ENCODE peak calls at places on chromosomes 12 and 14, in eight cellular contexts. One of them, this sample, is unnamed.

GRCh38 chr12:65879878-65880277 is 55.6 kb downstream of the HMGA2 start:
- DNase-seq in lower leg skin: no peak
- DNase-seq in HEK293T: no peak
- DNase-seq in activated CD8-positive, alpha-beta memory T cell treated with anti-CD3 and anti-CD28 coated beads for 1 hour: no peak
- DNase-seq in T-cell: no peak
- DNase-seq in fibroblast of the conjunctiva: peak; percentile 79
- DNase-seq in type B pancreatic cell: no peak
- DNase-seq in HT1080: peak; percentile 68
- DNase-seq in this sample: peak; percentile 8

GRCh38 chr12:66960704-66961690 is 282.1 kb upstream of the GRIP1 start:
- DNase-seq in HT1080: no peak
- DNase-seq in activated CD8-positive, alpha-beta memory T cell treated with anti-CD3 and anti-CD28 coated beads for 1 hour: no peak
- DNase-seq in lower leg skin: no peak
- DNase-seq in HEK293T: no peak
- DNase-seq in type B pancreatic cell: no peak
- DNase-seq in fibroblast of the conjunctiva: no peak
- DNase-seq in T-cell: no peak
- DNase-seq in this sample: no peak

GRCh38 chr12:120013659-120014380 is 24.8 kb downstream of the BICDL1 start:
- DNase-seq in type B pancreatic cell: no peak
- DNase-seq in fibroblast of the conjunctiva: no peak
- DNase-seq in T-cell: peak; percentile 42
- DNase-seq in HT1080: no peak
- DNase-seq in activated CD8-positive, alpha-beta memory T cell treated with anti-CD3 and anti-CD28 coated beads for 1 hour: no peak
- DNase-seq in lower leg skin: no peak
- DNase-seq in HEK293T: no peak
- DNase-seq in this sample: no peak

GRCh38 chr12:95304673-95305198 is 87.1 kb downstream of the VEZT start:
- DNase-seq in type B pancreatic cell: no peak
- DNase-seq in HEK293T: no peak
- DNase-seq in fibroblast of the conjunctiva: no peak
- DNase-seq in HT1080: peak; percentile 14
- DNase-seq in activated CD8-positive, alpha-beta memory T cell treated with anti-CD3 and anti-CD28 coated beads for 1 hour: no peak
- DNase-seq in T-cell: no peak
- DNase-seq in lower leg skin: no peak
- DNase-seq in this sample: no peak

GRCh38 chr12:57456145-57456700 is 1.1 kb downstream of the INHBE start:
- DNase-seq in T-cell: peak; percentile 41
- DNase-seq in HT1080: peak; percentile 61
- DNase-seq in activated CD8-positive, alpha-beta memory T cell treated with anti-CD3 and anti-CD28 coated beads for 1 hour: no peak
- DNase-seq in lower leg skin: no peak
- DNase-seq in type B pancreatic cell: no peak
- DNase-seq in fibroblast of the conjunctiva: no peak
- DNase-seq in HEK293T: peak; percentile 61
- DNase-seq in this sample: no peak

GRCh38 chr14:91466192-91466591 is 43.9 kb downstream of the PPP4R3A start:
- DNase-seq in type B pancreatic cell: no peak
- DNase-seq in HEK293T: no peak
- DNase-seq in fibroblast of the conjunctiva: no peak
- DNase-seq in HT1080: no peak
- DNase-seq in T-cell: no peak
- DNase-seq in activated CD8-positive, alpha-beta memory T cell treated with anti-CD3 and anti-CD28 coated beads for 1 hour: no peak
- DNase-seq in lower leg skin: no peak
- DNase-seq in this sample: no peak

GRCh38 chr14:83257466-83258439 is 1724.1 kb upstream of the SEL1L start:
- DNase-seq in HEK293T: no peak
- DNase-seq in lower leg skin: no peak
- DNase-seq in type B pancreatic cell: no peak
- DNase-seq in HT1080: no peak
- DNase-seq in T-cell: no peak
- DNase-seq in activated CD8-positive, alpha-beta memory T cell treated with anti-CD3 and anti-CD28 coated beads for 1 hour: no peak
- DNase-seq in fibroblast of the conjunctiva: no peak
- DNase-seq in this sample: no peak

GRCh38 chr12:22474970-22475720 is 69.2 kb downstream of the C2CD5 start:
- DNase-seq in activated CD8-positive, alpha-beta memory T cell treated with anti-CD3 and anti-CD28 coated beads for 1 hour: no peak
- DNase-seq in lower leg skin: no peak
- DNase-seq in type B pancreatic cell: no peak
- DNase-seq in T-cell: no peak
- DNase-seq in HT1080: no peak
- DNase-seq in HEK293T: no peak
- DNase-seq in fibroblast of the conjunctiva: peak; percentile 23
- DNase-seq in this sample: no peak

GRCh38 chr12:100199347-100200136 is 1.1 kb upstream of the ACTR6 start:
- DNase-seq in T-cell: peak; percentile 74
- DNase-seq in type B pancreatic cell: peak; percentile 75
- DNase-seq in HEK293T: peak; percentile 56
- DNase-seq in fibroblast of the conjunctiva: no peak
- DNase-seq in HT1080: peak; percentile 6
- DNase-seq in activated CD8-positive, alpha-beta memory T cell treated with anti-CD3 and anti-CD28 coated beads for 1 hour: peak; percentile 38
- DNase-seq in lower leg skin: peak; percentile 32
- DNase-seq in this sample: peak; percentile 27

GRCh38 chr12:88471641-88472040 is 108.6 kb downstream of the KITLG start:
- DNase-seq in activated CD8-positive, alpha-beta memory T cell treated with anti-CD3 and anti-CD28 coated beads for 1 hour: no peak
- DNase-seq in lower leg skin: no peak
- DNase-seq in HT1080: peak; percentile 80
- DNase-seq in HEK293T: no peak
- DNase-seq in type B pancreatic cell: no peak
- DNase-seq in T-cell: no peak
- DNase-seq in fibroblast of the conjunctiva: peak; percentile 32
- DNase-seq in this sample: no peak

GRCh38 chr12:94092516-94093241 is 55.7 kb upstream of the PLXNC1 start:
- DNase-seq in type B pancreatic cell: no peak
- DNase-seq in HT1080: no peak
- DNase-seq in T-cell: no peak
- DNase-seq in lower leg skin: no peak
- DNase-seq in activated CD8-positive, alpha-beta memory T cell treated with anti-CD3 and anti-CD28 coated beads for 1 hour: no peak
- DNase-seq in HEK293T: no peak
- DNase-seq in fibroblast of the conjunctiva: peak; percentile 89
- DNase-seq in this sample: no peak

GRCh38 chr14:101004954-101005353 is 101.4 kb upstream of the RTL1 start:
- DNase-seq in HT1080: peak; percentile 71
- DNase-seq in T-cell: no peak
- DNase-seq in lower leg skin: no peak
- DNase-seq in HEK293T: no peak
- DNase-seq in type B pancreatic cell: no peak
- DNase-seq in fibroblast of the conjunctiva: no peak
- DNase-seq in activated CD8-positive, alpha-beta memory T cell treated with anti-CD3 and anti-CD28 coated beads for 1 hour: no peak
- DNase-seq in this sample: no peak

GRCh38 chr14:67166450-67166853 is 22.8 kb upstream of the GARIN2 start:
- DNase-seq in fibroblast of the conjunctiva: peak; percentile 31
- DNase-seq in type B pancreatic cell: no peak
- DNase-seq in T-cell: peak; percentile 13
- DNase-seq in HEK293T: peak; percentile 27
- DNase-seq in activated CD8-positive, alpha-beta memory T cell treated with anti-CD3 and anti-CD28 coated beads for 1 hour: no peak
- DNase-seq in lower leg skin: no peak
- DNase-seq in HT1080: peak; percentile 38
- DNase-seq in this sample: peak; percentile 48

GRCh38 chr12:64679487-64679983 is 69.2 kb downstream of the RASSF3 start:
- DNase-seq in fibroblast of the conjunctiva: peak; percentile 52
- DNase-seq in lower leg skin: peak; percentile 65
- DNase-seq in HT1080: peak; percentile 93
- DNase-seq in activated CD8-positive, alpha-beta memory T cell treated with anti-CD3 and anti-CD28 coated beads for 1 hour: peak; percentile 52
- DNase-seq in HEK293T: no peak
- DNase-seq in T-cell: peak; percentile 78
- DNase-seq in type B pancreatic cell: no peak
- DNase-seq in this sample: peak; percentile 95

GRCh38 chr12:10501031-10501430 is 4.7 kb upstream of the EIF2S3B start:
- DNase-seq in T-cell: no peak
- DNase-seq in HEK293T: no peak
- DNase-seq in lower leg skin: no peak
- DNase-seq in type B pancreatic cell: no peak
- DNase-seq in fibroblast of the conjunctiva: peak; percentile 12
- DNase-seq in activated CD8-positive, alpha-beta memory T cell treated with anti-CD3 and anti-CD28 coated beads for 1 hour: no peak
- DNase-seq in HT1080: peak; percentile 29
- DNase-seq in this sample: peak; percentile 12

GRCh38 chr14:33120966-33121365 is 182.3 kb downstream of the NPAS3 start:
- DNase-seq in activated CD8-positive, alpha-beta memory T cell treated with anti-CD3 and anti-CD28 coated beads for 1 hour: no peak
- DNase-seq in HT1080: peak; percentile 48
- DNase-seq in lower leg skin: no peak
- DNase-seq in T-cell: no peak
- DNase-seq in type B pancreatic cell: no peak
- DNase-seq in fibroblast of the conjunctiva: no peak
- DNase-seq in HEK293T: no peak
- DNase-seq in this sample: no peak

GRCh38 chr12:6684609-6685008 is 4.6 kb downstream of the ZNF384 start:
- DNase-seq in type B pancreatic cell: no peak
- DNase-seq in fibroblast of the conjunctiva: peak; percentile 5
- DNase-seq in lower leg skin: no peak
- DNase-seq in HT1080: peak; percentile 36
- DNase-seq in T-cell: peak; percentile 41
- DNase-seq in HEK293T: peak; percentile 53
- DNase-seq in activated CD8-positive, alpha-beta memory T cell treated with anti-CD3 and anti-CD28 coated beads for 1 hour: no peak
- DNase-seq in this sample: peak; percentile 20

GRCh38 chr12:38713294-38713693 is 192.1 kb downstream of the CPNE8 start:
- DNase-seq in type B pancreatic cell: no peak
- DNase-seq in T-cell: no peak
- DNase-seq in activated CD8-positive, alpha-beta memory T cell treated with anti-CD3 and anti-CD28 coated beads for 1 hour: no peak
- DNase-seq in HT1080: no peak
- DNase-seq in fibroblast of the conjunctiva: no peak
- DNase-seq in HEK293T: no peak
- DNase-seq in lower leg skin: no peak
- DNase-seq in this sample: no peak

This sample was measured in NCI-H460.